ENCODE peak calls at places on chromosome 1, in six cellular contexts. M is pancreas, Q is fibroblast of pulmonary artery, R is mammary epithelial cell, C is nephron progenitor cell, S is endothelial cell. X is an unnamed sample.

GRCh38 chr1:113042336-113043143 is 30.5 kb upstream of the LRIG2 start:
- DNase-seq in M (peak), Q (peak), R (peak), C (peak), S (peak), X (peak)

GRCh38 chr1:244839656-244840055 is 4.2 kb downstream of the COX20 start:
- DNase-seq in M (no peak), Q (no peak), R (no peak), C (no peak), S (no peak), X (peak)

GRCh38 chr1:218525451-218526197 is 180.5 kb downstream of the TGFB2 start:
- DNase-seq in M (no peak), Q (no peak), R (no peak), C (no peak), S (no peak), X (peak)

GRCh38 chr1:90616395-90616794 is 100.7 kb downstream of the BARHL2 start:
- DNase-seq in M (peak), Q (peak), R (peak), C (peak), S (peak), X (no peak)

GRCh38 chr1:244700808-244701207 is 47.9 kb downstream of the DESI2 start:
- DNase-seq in M (no peak), Q (no peak), R (no peak), C (no peak), S (no peak), X (no peak)

GRCh38 chr1:160428655-160429054 is 28.3 kb downstream of the VANGL2 start:
- DNase-seq in M (peak), Q (peak), R (peak), C (peak), S (peak), X (peak)

GRCh38 chr1:92516574-92516973 is 29.8 kb upstream of the GFI1 start:
- DNase-seq in M (no peak), Q (no peak), R (no peak), C (no peak), S (no peak), X (no peak)

GRCh38 chr1:231139659-231140650 is 21.9 kb upstream of the TRIM67 start:
- DNase-seq in M (peak), Q (peak), R (peak), C (no peak), S (no peak), X (peak)

GRCh38 chr1:23344987-23345472 is 946 bp upstream of the HNRNPR start:
- DNase-seq in M (no peak), Q (no peak), R (no peak), C (no peak), S (no peak), X (peak)

GRCh38 chr1:223628858-223629257 is 36.6 kb downstream of the CAPN8 start:
- DNase-seq in M (no peak), Q (no peak), R (no peak), C (peak), S (no peak), X (no peak)

DNA sequence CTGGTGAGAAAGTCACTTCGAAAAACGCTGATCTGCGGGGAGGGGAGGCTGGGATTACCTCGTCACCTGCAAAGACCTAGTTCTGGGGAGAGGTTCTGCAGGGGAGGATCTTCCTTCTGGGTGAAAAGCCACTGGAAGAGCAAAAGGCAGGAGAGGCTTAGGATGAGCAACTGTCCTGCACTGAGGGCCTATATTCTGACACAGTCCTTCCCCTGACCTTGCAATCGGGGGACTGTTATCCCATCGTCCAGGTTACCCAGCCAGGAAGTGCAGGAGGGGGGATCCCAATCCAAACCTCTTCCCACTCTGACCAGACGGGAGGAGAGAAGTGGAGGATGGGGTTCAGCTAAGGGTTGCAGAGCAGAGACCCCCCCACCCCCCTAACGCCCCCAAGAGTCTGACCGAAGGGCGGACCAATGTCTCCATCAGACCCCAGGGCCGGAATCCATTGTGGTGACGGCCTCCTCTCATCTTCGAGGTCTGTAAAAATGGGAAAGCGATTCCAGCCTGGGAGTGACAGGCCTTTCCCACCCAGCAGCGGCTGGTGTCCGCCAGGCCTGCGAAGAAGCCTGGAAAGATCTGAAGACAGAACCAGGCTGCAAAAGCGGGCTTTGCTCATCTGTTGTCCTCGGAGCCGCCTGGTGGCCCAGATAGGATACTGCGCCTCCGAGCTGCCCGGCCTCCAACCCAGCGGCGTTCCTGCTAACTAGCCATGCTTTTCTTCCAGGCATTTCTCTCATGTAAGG is 1.6 kb upstream of the DHRS3 start:
- DNase-seq in M (peak), Q (peak), R (peak), C (peak), S (peak), X (peak)
- TF ChIP-seq CTCF in M (peak), Q (peak), R (peak), C (peak), S (peak), X (peak)

GRCh38 chr1:228166170-228166936 is 749 bp downstream of the IBA57 start:
- DNase-seq in M (no peak), Q (peak), R (peak), C (peak), S (peak), X (peak)
- TF ChIP-seq CTCF in M (no peak), Q (peak), R (peak), C (no peak), S (no peak), X (peak)

GRCh38 chr1:29120955-29121485 is 2.7 kb downstream of the TMEM200B start:
- DNase-seq in M (peak), Q (peak), R (no peak), C (peak), S (peak), X (no peak)
- TF ChIP-seq CTCF in M (peak), Q (peak), R (peak), C (peak), S (peak), X (peak)

GRCh38 chr1:27961646-27962221 is 2.0 kb downstream of the XKR8 start:
- DNase-seq in M (no peak), Q (no peak), R (no peak), C (no peak), S (no peak), X (no peak)

GRCh38 chr1:27960762-27961645 is 1.2 kb downstream of the XKR8 start:
- DNase-seq in M (peak), Q (no peak), R (peak), C (no peak), S (no peak), X (no peak)

GRCh38 chr1:27957655-27958054 is 2.1 kb upstream of the XKR8 start:
- DNase-seq in M (no peak), Q (no peak), R (no peak), C (no peak), S (no peak), X (no peak)

GRCh38 chr1:27958513-27958912 is 1.3 kb upstream of the XKR8 start:
- DNase-seq in M (peak), Q (no peak), R (no peak), C (no peak), S (no peak), X (no peak)

GRCh38 chr1:27959792-27960603 is at the start of gene XKR8:
- DNase-seq in M (peak), Q (peak), R (peak), C (peak), S (peak), X (peak)
- TF ChIP-seq CTCF in M (peak), Q (peak), R (peak), C (peak), S (no peak), X (peak)

DNA sequence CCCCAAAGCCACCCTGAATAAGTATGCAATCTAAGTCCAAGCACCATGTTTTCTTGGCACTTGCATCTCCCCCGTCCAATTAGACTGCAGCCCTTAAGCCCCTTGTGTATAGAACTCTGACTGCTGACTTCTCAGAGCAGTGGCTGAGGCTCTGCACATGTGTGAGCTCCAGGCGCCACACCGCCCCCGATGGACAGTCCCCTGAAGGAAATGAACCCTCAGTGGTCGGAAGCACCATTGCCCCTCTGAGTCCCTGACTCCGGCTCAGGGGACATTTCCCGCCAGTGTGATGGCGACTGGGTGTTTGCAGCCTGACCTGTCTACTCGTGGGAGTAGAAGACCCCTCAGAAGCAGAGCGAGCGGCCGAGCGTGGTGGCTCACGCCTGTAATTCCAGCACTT is 37.2 kb upstream of the SCCPDH start:
- DNase-seq in M (no peak), Q (no peak), R (no peak), C (no peak), S (peak), X (no peak)
- TF ChIP-seq CTCF in M (no peak), Q (no peak), R (no peak), C (no peak), S (no peak), X (no peak)

DNA sequence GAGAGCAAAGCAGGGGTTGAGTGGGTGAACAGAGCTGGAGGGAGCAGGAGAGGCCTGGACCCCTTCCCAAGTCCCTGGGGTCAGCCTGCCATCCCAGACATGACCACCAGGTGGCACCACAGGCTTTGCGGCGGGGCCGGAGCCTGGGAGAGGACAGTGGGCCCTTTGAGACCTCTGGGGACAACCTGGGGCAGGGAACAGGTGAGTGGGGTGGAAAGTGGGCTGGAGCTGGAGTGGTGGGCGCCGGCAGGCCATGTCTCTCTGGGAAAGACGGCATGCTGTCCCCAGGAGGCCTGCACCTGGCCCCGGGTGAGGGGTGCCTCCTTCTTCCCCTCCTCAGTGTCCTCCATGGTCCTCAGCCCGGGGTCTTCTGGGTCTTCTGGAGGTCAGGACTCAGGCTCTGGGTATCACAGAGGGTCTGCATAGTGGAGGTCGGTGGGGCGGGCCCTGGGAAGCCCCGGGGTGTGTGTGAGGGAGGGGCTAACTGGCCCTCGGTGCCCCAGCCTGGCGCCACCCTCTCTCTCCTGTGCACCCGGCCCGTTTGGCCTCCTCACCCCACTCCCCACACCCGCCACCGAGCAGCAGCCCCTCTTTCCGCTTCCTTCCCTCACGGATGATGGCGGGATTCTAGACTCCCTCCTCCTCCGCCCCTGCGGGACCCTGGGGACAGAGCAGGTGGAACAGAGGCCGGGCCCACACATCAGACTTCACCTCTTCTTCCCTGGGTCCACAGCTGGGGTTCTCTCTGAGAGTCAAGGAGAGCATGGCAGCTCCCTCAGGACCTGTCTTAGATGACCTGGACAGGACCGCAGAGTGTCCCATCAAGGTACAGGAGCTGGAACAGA is 28.5 kb upstream of the PKP1 start:
- DNase-seq in M (peak), Q (peak), R (peak), C (peak), S (peak), X (peak)
- TF ChIP-seq CTCF in M (peak), Q (peak), R (peak), C (peak), S (peak), X (peak)

GRCh38 chr1:33745942-33746341 is 117.9 kb upstream of the HMGB4 start:
- DNase-seq in M (no peak), Q (no peak), R (no peak), C (no peak), S (no peak), X (no peak)
- TF ChIP-seq CTCF in M (no peak), Q (no peak), R (no peak), C (no peak), S (no peak), X (no peak)

GRCh38 chr1:234091065-234091401 is 186.6 kb downstream of the SLC35F3 start:
- DNase-seq in M (no peak), Q (no peak), R (no peak), C (no peak), S (no peak), X (no peak)

GRCh38 chr1:234090212-234091064 is 186.0 kb downstream of the SLC35F3 start:
- DNase-seq in M (no peak), Q (no peak), R (no peak), C (no peak), S (no peak), X (no peak)

GRCh38 chr1:234093107-234093506 is 188.6 kb downstream of the SLC35F3 start:
- DNase-seq in M (no peak), Q (no peak), R (no peak), C (no peak), S (no peak), X (no peak)

GRCh38 chr1:234093741-234094140 is 189.3 kb downstream of the SLC35F3 start:
- DNase-seq in M (no peak), Q (no peak), R (no peak), C (no peak), S (no peak), X (no peak)

GRCh38 chr1:234089396-234089795 is 184.9 kb downstream of the SLC35F3 start:
- DNase-seq in M (no peak), Q (no peak), R (no peak), C (no peak), S (peak), X (no peak)
- TF ChIP-seq CTCF in M (no peak), Q (no peak), R (no peak), C (no peak), S (peak), X (no peak)

DNA sequence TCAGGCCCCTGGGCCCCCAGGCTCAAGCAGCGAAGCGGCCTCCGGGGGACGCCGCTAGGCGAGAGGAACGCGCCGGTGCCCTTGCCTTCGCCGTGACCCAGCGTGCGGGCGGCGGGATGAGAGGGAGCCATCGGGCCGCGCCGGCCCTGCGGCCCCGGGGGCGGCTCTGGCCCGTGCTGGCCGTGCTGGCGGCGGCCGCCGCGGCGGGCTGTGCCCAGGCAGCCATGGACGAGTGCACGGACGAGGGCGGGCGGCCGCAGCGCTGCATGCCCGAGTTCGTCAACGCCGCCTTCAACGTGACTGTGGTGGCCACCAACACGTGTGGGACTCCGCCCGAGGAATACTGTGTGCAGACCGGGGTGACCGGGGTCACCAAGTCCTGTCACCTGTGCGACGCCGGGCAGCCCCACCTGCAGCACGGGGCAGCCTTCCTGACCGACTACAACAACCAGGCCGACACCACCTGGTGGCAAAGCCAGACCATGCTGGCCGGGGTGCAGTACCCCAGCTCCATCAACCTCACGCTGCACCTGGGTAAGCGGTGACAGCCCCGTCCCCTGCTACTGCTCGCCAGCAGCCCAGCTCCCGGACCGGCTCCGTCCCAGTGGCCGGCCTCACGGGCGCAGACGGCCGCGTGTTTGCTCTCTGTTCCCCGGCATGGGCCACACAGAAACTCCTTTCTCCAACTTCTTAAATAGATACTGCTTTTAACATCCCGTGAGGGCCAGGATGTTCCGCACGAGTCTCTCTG is 556 bp downstream of the LAMC1 start:
- DNase-seq in M (peak), Q (peak), R (peak), C (peak), S (peak), X (no peak)
- TF ChIP-seq CTCF in M (peak), Q (peak), R (peak), C (peak), S (peak), X (peak)

DNA sequence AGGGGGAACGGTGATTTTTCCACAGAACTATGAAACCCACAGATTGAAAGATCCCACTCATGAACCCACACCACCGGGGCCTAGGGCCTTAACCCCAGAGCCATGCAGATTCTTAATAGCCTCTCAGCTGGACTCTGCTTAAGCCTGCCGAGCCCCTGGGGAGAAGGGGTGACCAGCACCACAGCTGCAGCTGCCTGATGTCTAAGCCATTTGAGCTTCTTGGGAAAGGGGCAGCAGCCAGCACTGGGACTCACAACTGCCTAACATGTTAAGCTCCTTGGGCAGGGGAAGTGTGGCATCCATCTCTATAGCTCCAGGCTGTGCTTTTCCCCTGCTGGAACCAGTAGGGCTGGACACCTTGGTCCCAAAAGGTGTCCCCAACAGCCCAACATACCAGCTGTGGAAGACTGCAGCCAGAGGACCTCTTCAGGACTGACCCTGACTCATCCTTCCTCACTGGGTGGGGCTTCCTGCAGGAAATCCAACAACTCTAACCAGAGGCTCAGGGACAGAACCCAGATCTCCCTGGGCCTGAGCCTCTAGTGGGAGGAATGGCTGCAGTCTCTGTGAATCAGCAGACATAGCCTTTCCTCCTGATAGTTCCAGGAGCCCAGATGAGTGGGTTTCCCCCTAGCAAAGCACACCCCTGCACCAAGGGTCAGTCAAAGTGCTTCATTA is 34.6 kb upstream of the FMO3 start:
- DNase-seq in M (no peak), Q (peak), R (peak), C (no peak), S (no peak), X (no peak)
- TF ChIP-seq CTCF in M (no peak), Q (no peak), R (no peak), C (no peak), S (no peak), X (no peak)